ENCODE peak calls at places on chromosome 10, in five cellular contexts. I, Y, W, P and N are unnamed samples.

GRCh38 chr10:100743626-100744135 is 1.7 kb upstream of the PAX2 start:
- DNase-seq in I (peak; percentile 41), Y (no peak), W (no peak), P (peak; percentile 74), N (peak; percentile 65)

GRCh38 chr10:30111340-30111980 is 52.1 kb upstream of the JCAD start:
- DNase-seq in I (no peak), Y (no peak), W (peak; percentile 81), P (no peak), N (peak; percentile 86)

GRCh38 chr10:70145166-70145665 is 1.3 kb downstream of the TYSND1 start:
- DNase-seq in I (no peak), Y (no peak), W (no peak), P (peak; percentile 88), N (no peak)

GRCh38 chr10:79352035-79352595 is 4.8 kb downstream of the PPIF start:
- DNase-seq in I (no peak), Y (peak; percentile 1), W (no peak), P (no peak), N (no peak)

GRCh38 chr10:110461530-110461929 is 36.2 kb upstream of the DUSP5 start:
- DNase-seq in I (no peak), Y (no peak), W (no peak), P (no peak), N (no peak)

GRCh38 chr10:13613519-13613918 is 26.8 kb downstream of the PRPF18 start:
- DNase-seq in I (no peak), Y (no peak), W (peak; percentile 63), P (no peak), N (peak; percentile 79)

GRCh38 chr10:112585960-112586359 is 138.9 kb downstream of the VTI1A start:
- DNase-seq in I (no peak), Y (no peak), W (no peak), P (no peak), N (peak; percentile 18)

GRCh38 chr10:9911488-9911887 is 1106.2 kb upstream of the CELF2 start:
- DNase-seq in I (no peak), Y (no peak), W (no peak), P (no peak), N (no peak)

GRCh38 chr10:36182059-36182654 is 540.1 kb upstream of the FZD8 start:
- DNase-seq in I (no peak), Y (no peak), W (peak; percentile 1), P (no peak), N (no peak)

GRCh38 chr10:76491216-76491615 is 1059.8 kb downstream of the LRMDA start:
- DNase-seq in I (peak; percentile 18), Y (no peak), W (peak; percentile 69), P (no peak), N (peak; percentile 70)

GRCh38 chr10:77564781-77565589 is 72.6 kb downstream of the KCNMA1 start:
- DNase-seq in I (peak; percentile 46), Y (no peak), W (peak; percentile 42), P (no peak), N (no peak)

GRCh38 chr10:36424377-36424971 is 700.9 kb upstream of the ANKRD30A start:
- DNase-seq in I (no peak), Y (no peak), W (no peak), P (no peak), N (no peak)

GRCh38 chr10:83991986-83992753 is 147.1 kb upstream of the GHITM start:
- DNase-seq in I (peak; percentile 20), Y (no peak), W (no peak), P (no peak), N (peak; percentile 9)

GRCh38 chr10:89591796-89592271 is 53.2 kb downstream of the PANK1 start:
- DNase-seq in I (no peak), Y (no peak), W (peak; percentile 28), P (no peak), N (peak; percentile 90)